ENCODE peak calls at places on chromosome 13, in four cellular contexts. O, I, X and F are unnamed samples.

GRCh38 chr13:105177265-105177900 is 1358.1 kb downstream of the EFNB2 start:
- DNase-seq in O (no peak), I (no peak), X (no peak), F (no peak)

GRCh38 chr13:51932231-51932630 is 70.5 kb downstream of the CCDC70 start:
- DNase-seq in O (no peak), I (no peak), X (no peak), F (no peak)

GRCh38 chr13:64723735-64724134 is 2506.4 kb downstream of the PCDH9 start:
- DNase-seq in O (no peak), I (peak; percentile 90), X (no peak), F (no peak)

GRCh38 chr13:63517376-63517775 is 2101.7 kb upstream of the PCDH20 start:
- DNase-seq in O (no peak), I (no peak), X (no peak), F (no peak)

GRCh38 chr13:114090476-114090875 is 41.9 kb downstream of the RASA3 start:
- DNase-seq in O (peak; percentile 13), I (no peak), X (peak; percentile 22), F (peak; percentile 40)

GRCh38 chr13:25659091-25659502 is 287.3 kb downstream of the ATP8A2 start:
- DNase-seq in O (no peak), I (peak; percentile 31), X (no peak), F (no peak)

GRCh38 chr13:40600145-40600751 is 66.2 kb downstream of the FOXO1 start:
- DNase-seq in O (no peak), I (no peak), X (no peak), F (no peak)

GRCh38 chr13:23852351-23852750 is 36.8 kb downstream of the MIPEP start:
- DNase-seq in O (no peak), I (no peak), X (no peak), F (no peak)

GRCh38 chr13:28582225-28582891 is 76.6 kb upstream of the POMP start:
- DNase-seq in O (no peak), I (no peak), X (no peak), F (no peak)

GRCh38 chr13:28257305-28257704 is 119.0 kb downstream of the PAN3 start:
- DNase-seq in O (no peak), I (no peak), X (no peak), F (no peak)

GRCh38 chr13:21047591-21048282 is 13.6 kb downstream of the LATS2 start:
- DNase-seq in O (no peak), I (no peak), X (no peak), F (no peak)

GRCh38 chr13:21051675-21052074 is 9.7 kb downstream of the LATS2 start:
- DNase-seq in O (no peak), I (no peak), X (no peak), F (no peak)

GRCh38 chr13:21050288-21051197 is 10.8 kb downstream of the LATS2 start:
- DNase-seq in O (no peak), I (no peak), X (no peak), F (no peak)

GRCh38 chr13:21047087-21047486 is 14.3 kb downstream of the LATS2 start:
- DNase-seq in O (no peak), I (no peak), X (no peak), F (no peak)

GRCh38 chr13:21048901-21049655 is 12.3 kb downstream of the LATS2 start:
- DNase-seq in O (no peak), I (no peak), X (no peak), F (no peak)
- H3K4me1 ChIP-seq in O (peaks cover 7% of the 10 kb centered on the region), I (peaks cover 7% of the 10 kb centered on the region), X (peaks cover 8% of the 10 kb centered on the region), F (peaks cover 73% of the 10 kb centered on the region)

GRCh38 chr13:106536244-106537034 is 977 bp upstream of the EFNB2 start:
- DNase-seq in O (peak; percentile 93), I (peak; percentile 73), X (peak; percentile 92), F (peak; percentile 93)
- H3K4me3 ChIP-seq in O (peak overlapping the region; percentile 88), I (peak overlapping the region; percentile 63), X (peak overlapping the region; percentile 61), F (peak overlapping the region; percentile 88)

GRCh38 chr13:108305655-108306054 is 36.1 kb downstream of the TNFSF13B start:
- DNase-seq in O (no peak), I (no peak), X (no peak), F (no peak)
- TF ChIP-seq CTCF in O (no peak), I (no peak), X (no peak), F (no peak)

DNA sequence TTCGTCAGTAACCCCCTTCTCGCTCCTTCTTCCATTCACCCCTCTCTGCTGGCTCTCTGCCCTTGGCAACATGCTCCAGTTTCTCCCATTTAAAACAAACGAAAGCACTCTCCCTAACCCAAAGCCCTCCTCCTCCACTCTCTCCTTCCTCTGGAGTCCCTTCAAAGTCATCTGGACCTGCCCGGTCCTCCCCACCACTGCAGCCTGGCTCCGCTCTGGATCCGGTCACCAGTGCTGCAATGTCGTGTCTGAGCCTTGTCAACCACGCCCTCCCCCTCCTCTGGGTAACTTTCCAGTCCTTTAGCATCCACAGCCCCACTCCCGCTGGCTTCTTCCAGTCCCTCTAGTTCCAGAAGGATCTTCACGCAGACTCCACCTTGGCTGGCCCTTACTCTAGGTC is 55.0 kb downstream of the STK24 start:
- DNase-seq in O (no peak), I (no peak), X (no peak), F (no peak)
- H3K4me1 ChIP-seq in O (peaks cover 20% of the 10 kb centered on the region), I (peaks cover 4% of the 10 kb centered on the region), X (peaks cover 29% of the 10 kb centered on the region), F (peaks cover 55% of the 10 kb centered on the region)

GRCh38 chr13:54980651-54981050 is 1952.0 kb downstream of the OLFM4 start:
- DNase-seq in O (no peak), I (no peak), X (no peak), F (no peak)
- H3K4me3 ChIP-seq in O (no peak overlapping the region), I (no peak overlapping the region), X (no peak overlapping the region), F (no peak overlapping the region)

GRCh38 chr13:46551410-46552301 is 1.3 kb upstream of the LRCH1 start:
- DNase-seq in O (peak; percentile 88), I (peak; percentile 56), X (peak; percentile 84), F (peak; percentile 86)
- TF ChIP-seq CTCF in O (peak; percentile 88), I (peak; percentile 79), X (peak; percentile 90), F (peak; percentile 89)

GRCh38 chr13:73519720-73520119 is 460.9 kb downstream of the KLF5 start:
- DNase-seq in O (no peak), I (no peak), X (no peak), F (no peak)

GRCh38 chr13:73522937-73523336 is 464.1 kb downstream of the KLF5 start:
- DNase-seq in O (no peak), I (no peak), X (no peak), F (no peak)

GRCh38 chr13:73521970-73522549 is 463.3 kb downstream of the KLF5 start:
- DNase-seq in O (no peak), I (no peak), X (no peak), F (no peak)

GRCh38 chr13:73520566-73521290 is 461.9 kb downstream of the KLF5 start:
- DNase-seq in O (no peak), I (no peak), X (no peak), F (no peak)

GRCh38 chr13:73521291-73521626 is 462.5 kb downstream of the KLF5 start:
- DNase-seq in O (no peak), I (no peak), X (no peak), F (no peak)
- H3K4me1 ChIP-seq in O (no peaks in the 10 kb centered on the region), I (no peaks in the 10 kb centered on the region), X (no peaks in the 10 kb centered on the region), F (no peaks in the 10 kb centered on the region)

GRCh38 chr13:94656766-94657165 is 55.1 kb downstream of the GPR180 start:
- DNase-seq in O (no peak), I (peak; percentile 82), X (no peak), F (no peak)
- H3K4me3 ChIP-seq in O (no peak overlapping the region), I (no peak overlapping the region), X (no peak overlapping the region), F (no peak overlapping the region)

DNA sequence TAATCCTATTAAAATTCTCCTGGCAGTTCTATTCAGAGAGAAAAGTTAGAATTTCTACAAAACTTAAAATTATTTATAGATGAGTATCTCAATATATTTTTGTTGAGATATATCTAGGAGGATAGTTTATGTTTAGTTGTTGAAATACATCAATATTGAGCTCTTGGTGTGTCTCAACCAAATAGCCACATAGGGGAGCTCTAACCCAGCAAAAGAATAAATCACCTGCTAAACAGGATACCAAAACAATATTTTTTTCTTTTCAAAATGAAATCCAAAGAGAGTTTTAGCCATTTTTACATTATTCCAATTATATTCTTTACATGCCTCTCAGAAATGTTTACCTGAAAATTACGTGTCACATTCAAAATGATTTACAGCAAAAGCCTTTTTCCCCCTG is 954.7 kb downstream of the SLITRK6 start:
- DNase-seq in O (no peak), I (peak; percentile 9), X (no peak), F (no peak)
- TF ChIP-seq CTCF in O (no peak), I (peak; percentile 40), X (peak; percentile 11), F (no peak)

GRCh38 chr13:77565635-77566034 is 30.1 kb downstream of the SCEL start:
- DNase-seq in O (no peak), I (peak; percentile 16), X (no peak), F (no peak)
- H3K4me1 ChIP-seq in O (no peaks in the 10 kb centered on the region), I (no peaks in the 10 kb centered on the region), X (no peaks in the 10 kb centered on the region), F (no peaks in the 10 kb centered on the region)